ENCODE peak calls at places on chromosomes 16 and 17, in five cellular contexts. L is breast epithelium; P is BJ; N is HCT116; U is CD4-positive, alpha-beta memory T cell. G is an unnamed sample. For H3K27me3 and H3K36me3, the result is how much of the 10 kb centered on the place peaks cover.

GRCh38 chr16:52861614-52862022 is 191.1 kb downstream of the CHD9NB start:
- DNase-seq in U (no peak), N (peak), P (no peak), L (no peak), G (no peak)

GRCh38 chr17:74343526-74344284 is 17.7 kb downstream of the KIF19 start:
- DNase-seq in N (no peak), L (no peak), U (no peak), P (no peak), G (no peak)

GRCh38 chr17:31536451-31536850 is 145.0 kb downstream of the RAB11FIP4 start:
- DNase-seq in N (no peak), L (no peak), P (no peak), U (no peak), G (no peak)

GRCh38 chr17:31489295-31490018 is 98.0 kb downstream of the RAB11FIP4 start:
- DNase-seq in U (no peak), L (no peak), P (no peak), N (peak), G (no peak)

GRCh38 chr16:7025616-7026190 is 306.9 kb upstream of the RBFOX1 start:
- DNase-seq in N (no peak), P (no peak), U (no peak), L (peak), G (no peak)

GRCh38 chr17:34990921-34991365 is 10.6 kb downstream of the LIG3 start:
- DNase-seq in P (no peak), N (no peak), U (no peak), L (no peak), G (no peak)

GRCh38 chr17:47733414-47734288 is 615 bp downstream of the TBX21 start:
- DNase-seq in L (peak), N (no peak), P (no peak), U (peak), G (no peak)

GRCh38 chr17:17672453-17673368 is 8.5 kb upstream of the RAI1 start:
- DNase-seq in L (no peak), U (no peak), P (no peak), N (no peak), G (no peak)

GRCh38 chr17:19645608-19646250 is 2.8 kb upstream of the ALDH3A2 start:
- DNase-seq in L (no peak), U (peak), N (no peak), P (no peak), G (no peak)

GRCh38 chr17:73551756-73552155 is 92.5 kb downstream of the SDK2 start:
- DNase-seq in P (no peak), L (no peak), N (peak), U (peak), G (no peak)

GRCh38 chr17:83010323-83011200 is 68.8 kb upstream of the METRNL start:
- DNase-seq in L (no peak), P (no peak), U (no peak), N (no peak), G (no peak)

GRCh38 chr16:85199069-85199725 is 86.9 kb upstream of the CIBAR2 start:
- DNase-seq in N (no peak), U (no peak), P (peak), L (no peak), G (no peak)

GRCh38 chr17:41392278-41392677 is 5.1 kb downstream of the KRT31 start:
- DNase-seq in L (no peak), U (no peak), N (no peak), P (no peak), G (no peak)

GRCh38 chr17:39236981-39237441 is 11.3 kb upstream of the STAC2 start:
- DNase-seq in U (no peak), L (no peak), P (no peak), N (no peak), G (no peak)

GRCh38 chr16:23518435-23518891 is 8.2 kb upstream of the GGA2 start:
- DNase-seq in U (no peak), P (no peak), N (no peak), L (no peak), G (no peak)

GRCh38 chr17:18105595-18105994 is 3.0 kb upstream of the MYO15A start:
- DNase-seq in U (no peak), N (no peak), L (no peak), P (no peak), G (no peak)

GRCh38 chr16:6861136-6861535 is 471.5 kb upstream of the RBFOX1 start:
- DNase-seq in P (no peak), U (no peak), L (no peak), N (no peak), G (no peak)

GRCh38 chr16:56742030-56742984 is 12.4 kb downstream of the NUP93 start:
- DNase-seq in L (no peak), P (no peak), N (peak), U (no peak), G (peak)

GRCh38 chr16:87584271-87584670 is 18.0 kb upstream of the JPH3 start:
- DNase-seq in P (no peak), N (no peak), L (no peak), U (no peak), G (no peak)

GRCh38 chr16:4538067-4538385 is 547 bp downstream of the CDIP1 start:
- DNase-seq in U (no peak), L (no peak), P (no peak), N (no peak), G (no peak)

GRCh38 chr17:58005031-58005727 is 1.9 kb downstream of the SRSF1 start:
- DNase-seq in U (no peak), N (no peak), P (no peak), L (no peak), G (no peak)

GRCh38 chr17:64212122-64212521 is 50.9 kb downstream of the TEX2 start:
- DNase-seq in U (no peak), N (no peak), L (no peak), P (peak), G (no peak)

GRCh38 chr17:78875738-78876597 is 27.0 kb downstream of the CEP295NL start:
- DNase-seq in U (no peak), P (no peak), L (no peak), N (no peak), G (peak)

GRCh38 chr16:28503470-28504259 is 3.0 kb downstream of the IL27 start:
- DNase-seq in P (no peak), U (no peak), L (no peak), N (peak), G (no peak)

GRCh38 chr16:28873543-28874201 is 4.6 kb upstream of the ATP2A1 start:
- DNase-seq in P (no peak), N (no peak), U (peak), L (no peak), G (no peak)

GRCh38 chr16:58421529-58421928 is 29.3 kb downstream of the GINS3 start:
- DNase-seq in N (no peak), U (no peak), L (no peak), P (no peak), G (no peak)

GRCh38 chr17:43578699-43579569 is 32.8 kb upstream of the ETV4 start:
- DNase-seq in L (no peak), N (no peak), U (peak), P (no peak), G (no peak)

GRCh38 chr17:80204626-80205468 is 15.3 kb downstream of the SGSH start:
- DNase-seq in P (no peak), U (no peak), L (no peak), N (no peak), G (no peak)

GRCh38 chr17:56447166-56447565 is 146.3 kb upstream of the NOG start:
- DNase-seq in P (no peak), N (no peak), U (no peak), L (no peak), G (no peak)

GRCh38 chr16:14014284-14014625 is 56.9 kb upstream of the MRTFB start:
- DNase-seq in L (no peak), U (no peak), P (no peak), N (no peak), G (no peak)

GRCh38 chr17:3003401-3004149 is 59.8 kb downstream of the OR1D5 start:
- DNase-seq in N (no peak), U (no peak), L (no peak), P (no peak), G (no peak)

GRCh38 chr17:40418428-40418706 is 671 bp upstream of the TOP2A start:
- DNase-seq in P (no peak), N (no peak), U (no peak), L (no peak), G (no peak)

GRCh38 chr17:10275418-10275817 is 77.0 kb upstream of the GAS7 start:
- DNase-seq in U (no peak), P (no peak), L (no peak), N (no peak), G (no peak)
- H3K4me3 ChIP-seq in U (no peak), P (no peak), L (no peak), N (no peak), G (no peak)

DNA sequence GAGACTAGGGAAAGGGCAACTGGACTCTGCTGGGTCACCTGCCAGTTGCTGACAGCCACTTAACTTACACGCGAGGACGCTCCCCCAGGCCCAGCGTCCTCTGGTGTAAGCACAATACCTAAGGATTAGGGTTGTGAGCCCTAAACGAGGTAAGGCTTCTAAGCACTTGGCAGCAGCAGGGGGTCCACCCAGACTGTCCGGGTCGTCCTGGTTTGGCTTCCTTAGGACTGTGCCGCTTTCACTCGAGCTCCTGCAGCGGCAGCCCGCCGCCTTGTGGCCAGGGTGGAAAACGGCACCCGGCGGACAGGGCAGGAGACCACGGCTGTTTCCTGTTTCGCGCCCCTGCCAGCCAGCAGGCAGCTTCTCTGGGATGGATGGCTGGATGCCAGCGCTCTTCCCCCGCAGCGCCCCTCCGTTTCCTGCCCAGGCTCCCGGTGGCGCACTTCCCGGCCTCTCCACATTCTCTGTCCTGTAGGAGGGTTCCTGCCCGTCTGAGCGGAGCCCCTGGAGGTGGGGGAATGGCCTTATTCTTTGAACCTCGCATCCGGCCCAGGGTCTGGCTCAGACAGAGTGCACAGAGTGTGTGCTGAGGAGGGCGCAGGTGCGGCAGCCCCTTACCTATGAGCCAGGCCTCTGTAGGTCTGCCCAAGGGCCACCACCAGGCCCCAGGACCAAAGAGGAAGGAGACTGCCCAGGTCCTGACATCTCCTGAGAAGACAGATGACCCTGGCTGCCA is 47.0 kb upstream of the AMZ2 start:
- DNase-seq in L (peak), N (peak), P (no peak), U (peak), G (no peak)
- H3K27me3 ChIP-seq in L (under half), N (under half), P (under half), U (under half), G (under half)

GRCh38 chr16:81860867-81861266 is 81.8 kb downstream of the PLCG2 start:
- DNase-seq in P (no peak), N (no peak), L (no peak), U (no peak), G (no peak)
- H3K36me3 ChIP-seq in P (under half), N (under half), L (under half), U (under half), G (under half)

GRCh38 chr16:48247311-48247710 is at the start of gene ABCC11:
- DNase-seq in L (no peak), P (no peak), N (no peak), U (no peak), G (no peak)
- H3K4me3 ChIP-seq in L (no peak), P (no peak), N (no peak), U (no peak), G (no peak)

DNA sequence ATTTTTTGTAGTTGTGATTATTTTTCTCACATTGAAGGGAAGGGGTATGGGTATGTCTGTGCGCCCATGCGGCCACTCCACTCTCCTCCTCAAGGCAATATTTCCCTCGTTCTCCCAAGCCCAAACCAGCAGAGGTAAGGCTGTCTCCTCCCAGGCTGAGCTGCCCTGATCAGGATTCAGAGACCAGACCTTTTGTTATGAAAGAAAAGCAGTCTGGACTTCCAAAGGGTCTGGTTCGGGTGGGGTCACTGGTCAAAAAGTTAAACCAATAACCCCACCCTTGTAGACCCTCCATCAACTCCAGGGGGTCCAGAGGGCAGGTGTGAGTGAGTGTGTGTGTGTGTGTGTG is 5.7 kb upstream of the DLX4 start:
- DNase-seq in L (no peak), U (no peak), P (no peak), N (no peak), G (no peak)
- H3K27me3 ChIP-seq in L (under half), U (half or more), P (half or more), N (under half), G (half or more)

DNA sequence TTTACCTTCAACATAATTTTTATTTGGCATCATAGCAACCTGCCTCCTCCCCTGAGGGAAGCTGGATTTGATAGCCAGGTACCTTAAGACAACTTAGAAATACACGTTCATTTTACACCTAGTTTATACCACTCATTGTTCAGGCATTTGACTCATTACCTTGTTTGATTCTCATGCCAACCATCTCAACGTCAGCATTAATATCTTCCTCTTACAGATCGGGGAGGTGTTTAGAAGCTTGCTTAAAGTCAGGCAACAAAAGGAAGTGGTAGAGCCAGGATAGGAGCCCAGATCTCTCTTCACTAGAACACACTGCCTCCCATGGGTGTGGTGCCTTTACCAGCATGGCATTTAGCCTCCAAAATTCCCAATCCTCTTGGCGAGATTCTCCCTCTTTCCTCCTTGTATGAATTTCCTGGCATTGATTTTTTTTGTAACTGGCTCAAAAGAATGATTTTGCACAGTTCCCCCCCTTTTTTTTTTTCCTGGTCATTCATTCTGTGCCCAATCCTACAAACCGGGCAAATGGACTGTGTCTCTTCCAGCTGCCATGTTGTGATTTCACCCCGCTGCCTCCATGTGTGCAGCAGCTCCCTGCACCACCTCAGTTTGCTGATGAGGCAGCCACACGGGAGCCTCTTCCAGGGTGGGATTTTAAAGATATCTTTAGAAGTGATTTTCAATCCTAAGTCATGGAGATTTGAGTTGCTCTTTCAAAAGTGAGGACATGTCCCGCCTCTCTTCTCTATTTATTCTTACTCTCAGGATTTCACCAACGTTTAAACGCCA is 383.6 kb downstream of the UTP18 start:
- DNase-seq in L (no peak), P (no peak), N (no peak), U (no peak), G (no peak)
- H3K36me3 ChIP-seq in L (under half), P (under half), N (under half), U (under half), G (under half)

DNA sequence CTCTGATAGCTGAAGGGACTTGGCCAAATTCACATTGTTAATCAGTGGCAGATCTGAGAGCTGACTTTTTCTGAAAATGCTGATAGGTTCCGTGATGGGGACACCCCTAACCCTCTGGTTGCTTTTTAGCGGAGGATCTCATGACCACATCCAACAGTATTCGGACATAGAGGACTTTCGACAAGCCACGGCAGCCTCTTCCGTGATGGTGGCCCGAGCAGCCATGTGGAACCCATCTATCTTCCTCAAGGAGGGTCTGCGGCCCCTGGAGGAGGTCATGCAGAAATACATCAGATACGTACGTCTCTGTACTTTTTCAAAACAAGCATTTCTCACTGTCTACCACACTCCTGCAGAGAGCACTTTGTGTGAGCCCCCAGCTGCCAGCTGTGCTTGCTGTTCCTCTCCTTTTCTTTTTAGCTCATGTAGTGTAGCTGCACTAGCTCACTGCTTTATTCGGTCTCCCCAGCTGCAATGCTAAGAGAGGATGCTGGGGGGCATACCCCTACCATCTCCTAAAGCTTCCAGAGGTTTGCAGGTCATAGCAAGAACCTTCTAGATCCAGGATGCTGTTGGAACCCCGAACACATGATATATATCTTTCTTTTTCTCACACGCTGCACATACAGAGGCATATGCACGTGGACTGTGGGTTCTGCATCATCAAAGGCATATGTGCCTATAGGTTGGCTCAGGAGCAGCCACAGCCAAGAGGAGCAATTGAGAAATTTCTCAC is 14.2 kb upstream of the NFATC3 start:
- DNase-seq in U (no peak), P (no peak), L (no peak), N (no peak), G (no peak)
- H3K4me3 ChIP-seq in U (no peak), P (no peak), L (no peak), N (no peak), G (no peak)

GRCh38 chr17:8062435-8062806 is 23.6 kb downstream of the ALOX15B start:
- DNase-seq in L (no peak), U (no peak), N (no peak), P (no peak), G (no peak)

GRCh38 chr17:8064590-8065019 is 22.9 kb downstream of the ALOX12B start:
- DNase-seq in U (no peak), P (no peak), L (no peak), N (no peak), G (no peak)

GRCh38 chr17:8060274-8060673 is 21.4 kb downstream of the ALOX15B start:
- DNase-seq in U (peak), L (no peak), P (peak), N (peak), G (no peak)

GRCh38 chr17:8063761-8064589 is 23.5 kb downstream of the ALOX12B start:
- DNase-seq in U (no peak), P (no peak), L (no peak), N (no peak), G (no peak)

GRCh38 chr17:8062807-8063483 is 24.1 kb downstream of the ALOX15B start:
- DNase-seq in N (no peak), L (no peak), U (no peak), P (no peak), G (no peak)
- H3K27me3 ChIP-seq in N (under half), L (under half), U (under half), P (under half), G (half or more)

GRCh38 chr17:77398274-77398673 is 257.5 kb downstream of the SEC14L1 start:
- DNase-seq in N (no peak), P (no peak), U (no peak), L (no peak), G (no peak)

GRCh38 chr17:77395609-77396008 is 254.8 kb downstream of the SEC14L1 start:
- DNase-seq in N (no peak), L (no peak), P (no peak), U (no peak), G (no peak)

GRCh38 chr17:77393867-77394539 is 253.2 kb downstream of the SEC14L1 start:
- DNase-seq in N (no peak), U (no peak), L (no peak), P (no peak), G (no peak)

GRCh38 chr17:77394540-77395295 is 253.9 kb downstream of the SEC14L1 start:
- DNase-seq in P (no peak), N (peak), U (no peak), L (peak), G (no peak)

DNA sequence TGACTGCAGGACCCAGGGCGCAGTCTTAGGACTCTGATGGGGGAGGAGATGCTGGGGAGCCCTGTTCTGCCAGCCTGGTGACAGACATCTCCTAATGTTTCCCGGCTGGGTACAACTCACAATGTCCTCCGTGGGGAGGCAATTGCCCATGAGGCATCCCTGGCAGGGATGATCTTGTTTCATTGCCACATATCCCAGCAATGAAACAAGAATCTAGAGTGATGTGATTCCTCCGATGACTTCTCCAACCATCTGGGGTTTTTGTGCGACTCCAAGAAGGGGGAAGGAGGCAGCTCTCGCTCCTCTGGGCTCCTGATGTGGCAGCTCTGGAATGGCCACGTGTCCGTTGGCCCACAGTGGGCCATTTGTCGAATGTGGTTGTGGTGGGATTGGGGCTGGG is 255.8 kb downstream of the SEC14L1 start:
- DNase-seq in U (no peak), P (no peak), L (no peak), N (no peak), G (no peak)
- H3K36me3 ChIP-seq in U (under half), P (under half), L (under half), N (under half), G (under half)

GRCh38 chr17:27545562-27546229 is 85.3 kb upstream of the LGALS9 start:
- DNase-seq in N (no peak), L (no peak), U (no peak), P (no peak), G (no peak)

GRCh38 chr17:27543464-27543856 is 87.2 kb downstream of the KSR1 start:
- DNase-seq in N (no peak), L (no peak), U (no peak), P (no peak), G (no peak)

GRCh38 chr17:27542841-27543463 is 86.7 kb downstream of the KSR1 start:
- DNase-seq in N (no peak), L (no peak), U (no peak), P (no peak), G (no peak)

GRCh38 chr17:27544350-27545131 is 86.4 kb upstream of the LGALS9 start:
- DNase-seq in L (no peak), N (no peak), U (peak), P (no peak), G (no peak)

GRCh38 chr17:27543958-27544349 is 87.0 kb upstream of the LGALS9 start:
- DNase-seq in P (no peak), L (no peak), N (no peak), U (no peak), G (no peak)
- H3K4me3 ChIP-seq in P (no peak), L (no peak), N (no peak), U (no peak), G (no peak)